ENCODE peak calls at places on chromosomes 6 and 20, in four cellular contexts. G, Y, I and P are unnamed samples.

GRCh38 chr20:19012671-19013070 is 199.1 kb downstream of the SCP2D1 start:
- DNase-seq in G (no peak), I (no peak), Y (no peak), P (no peak)

GRCh38 chr6:114055319-114055718 is 84.4 kb upstream of the HDAC2 start:
- DNase-seq in G (no peak), I (no peak), Y (no peak), P (no peak)

GRCh38 chr6:143136647-143137046 is 76.0 kb downstream of the AIG1 start:
- DNase-seq in G (no peak), Y (no peak), I (no peak), P (no peak)

GRCh38 chr20:36310215-36310981 is 4.3 kb downstream of the DLGAP4 start:
- DNase-seq in I (no peak), G (no peak), Y (peak; percentile 25), P (peak; percentile 31)

GRCh38 chr6:24630861-24631505 is 15.0 kb downstream of the KIAA0319 start:
- DNase-seq in G (no peak), Y (no peak), I (no peak), P (no peak)

GRCh38 chr20:14360386-14360785 is 23.0 kb upstream of the FLRT3 start:
- DNase-seq in I (no peak), Y (no peak), G (peak; percentile 20), P (no peak)

GRCh38 chr20:7609250-7609649 is 331.0 kb downstream of the HAO1 start:
- DNase-seq in I (no peak), G (no peak), Y (no peak), P (no peak)

GRCh38 chr20:539848-540247 is 3.7 kb downstream of the CSNK2A1 start:
- DNase-seq in Y (no peak), I (peak; percentile 15), G (peak; percentile 49), P (no peak)

GRCh38 chr6:10521104-10521808 is at the start of gene GCNT2:
- DNase-seq in I (no peak), Y (no peak), G (peak; percentile 23), P (no peak)

GRCh38 chr6:118899948-118900347 is 6.0 kb downstream of the ASF1A start:
- DNase-seq in I (no peak), Y (no peak), G (no peak), P (no peak)

GRCh38 chr20:5863040-5863811 is 87.1 kb downstream of the TRMT6 start:
- DNase-seq in G (peak; percentile 72), I (peak; percentile 65), Y (no peak), P (no peak)

GRCh38 chr20:55935448-55936221 is 69.7 kb downstream of the CBLN4 start:
- DNase-seq in G (no peak), I (no peak), Y (no peak), P (no peak)

GRCh38 chr6:169162968-169163903 is 90.4 kb downstream of the THBS2 start:
- DNase-seq in G (peak; percentile 99), I (no peak), Y (peak; percentile 74), P (no peak)

DNA sequence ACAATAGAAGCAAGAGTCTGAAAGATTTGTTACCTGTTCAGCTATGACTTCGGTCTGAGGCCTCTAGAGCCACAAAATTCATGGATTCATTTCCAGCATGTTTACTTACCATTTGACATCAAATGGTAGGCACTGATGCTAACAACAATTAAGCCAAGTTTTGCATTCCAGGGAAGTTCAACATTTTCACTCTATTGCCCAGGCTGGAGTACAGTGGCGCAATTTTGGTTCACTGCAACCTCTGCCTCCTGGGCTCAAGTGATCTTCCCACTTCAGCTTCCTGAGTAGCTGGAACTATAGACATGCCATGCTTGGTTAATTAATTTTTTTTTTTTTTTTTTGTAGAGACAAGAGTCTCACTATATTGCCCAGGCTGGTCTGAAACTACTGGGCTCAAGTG is 114.1 kb upstream of the SGK1 start:
- DNase-seq in G (no peak), Y (no peak), I (no peak), P (no peak)
- H3K4me1 ChIP-seq in G (peaks cover 5% of the 10 kb centered on the region), Y (no peaks in the 10 kb centered on the region), I (no peaks in the 10 kb centered on the region), P (peaks cover 2% of the 10 kb centered on the region)

GRCh38 chr6:366972-367794 is 24.4 kb upstream of the IRF4 start:
- DNase-seq in Y (no peak), I (no peak), G (no peak), P (no peak)
- H3K27me3 ChIP-seq in Y (peaks cover 7% of the 10 kb centered on the region), I (no peaks in the 10 kb centered on the region), G (peaks cover 15% of the 10 kb centered on the region), P (peaks cover 30% of the 10 kb centered on the region)

GRCh38 chr6:32952817-32953739 is at the start of gene HLA-DMA:
- DNase-seq in Y (peak; percentile 93), I (peak; percentile 91), G (peak; percentile 96), P (peak; percentile 91)
- H3K4me1 ChIP-seq in Y (peaks cover 6% of the 10 kb centered on the region), I (no peaks in the 10 kb centered on the region), G (peaks cover 3% of the 10 kb centered on the region), P (peaks cover 8% of the 10 kb centered on the region)

DNA sequence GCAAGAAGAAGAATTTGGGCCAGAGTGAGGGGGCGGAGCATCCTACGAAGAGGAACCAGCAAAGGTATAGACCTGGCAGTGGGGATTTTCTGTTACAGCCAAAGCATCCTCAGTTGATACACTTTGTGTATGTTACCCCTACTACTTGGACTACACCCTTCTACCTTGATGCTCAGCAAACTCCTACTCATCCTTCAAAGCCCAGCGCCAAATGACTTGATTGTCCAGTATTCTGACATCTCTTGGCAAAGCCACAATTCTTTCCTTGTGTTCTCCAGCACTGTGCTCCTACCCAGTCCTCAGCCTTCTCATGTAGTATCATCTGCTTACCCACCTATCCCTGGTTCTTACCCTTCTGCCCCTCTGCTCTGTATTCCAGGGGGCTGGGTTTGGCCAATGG is 21.7 kb upstream of the CTNNBL1 start:
- DNase-seq in I (no peak), G (no peak), Y (no peak), P (no peak)
- H3K27me3 ChIP-seq in I (no peaks in the 10 kb centered on the region), G (peaks cover 57% of the 10 kb centered on the region), Y (no peaks in the 10 kb centered on the region), P (no peaks in the 10 kb centered on the region)

DNA sequence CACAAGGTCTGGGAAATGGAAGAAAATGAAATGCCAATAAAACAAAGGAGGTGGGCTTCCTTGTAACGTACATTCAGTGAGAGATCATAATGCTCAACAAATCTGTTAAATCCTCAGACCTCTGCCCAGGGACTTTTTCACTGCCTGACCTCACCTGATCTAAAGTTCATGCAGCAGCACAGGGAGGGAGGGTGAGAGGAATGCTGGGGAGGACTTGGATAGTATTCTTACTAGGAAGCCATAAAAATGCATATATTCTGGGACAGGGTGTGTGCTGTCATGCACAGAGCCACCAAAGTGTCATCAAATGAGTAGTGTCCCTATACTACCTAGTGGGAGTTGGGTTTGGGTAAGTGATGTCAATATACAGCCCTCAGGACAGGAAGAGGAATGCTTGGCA is 32.6 kb downstream of the CLIC5 start:
- DNase-seq in Y (no peak), G (no peak), I (no peak), P (no peak)
- H3K4me1 ChIP-seq in Y (no peaks in the 10 kb centered on the region), G (no peaks in the 10 kb centered on the region), I (no peaks in the 10 kb centered on the region), P (no peaks in the 10 kb centered on the region)

GRCh38 chr6:13914346-13914745 is 10.4 kb upstream of the RNF182 start:
- DNase-seq in Y (no peak), G (peak; percentile 8), I (no peak), P (no peak)
- H3K27me3 ChIP-seq in Y (no peaks in the 10 kb centered on the region), G (peaks cover 2% of the 10 kb centered on the region), I (no peaks in the 10 kb centered on the region), P (no peaks in the 10 kb centered on the region)

GRCh38 chr6:111770263-111771083 is 102.8 kb downstream of the FYN start:
- DNase-seq in Y (no peak), I (no peak), G (no peak), P (no peak)

GRCh38 chr6:111767752-111768430 is 105.4 kb downstream of the FYN start:
- DNase-seq in G (no peak), I (no peak), Y (no peak), P (no peak)

GRCh38 chr6:111771084-111771411 is 102.2 kb downstream of the FYN start:
- DNase-seq in G (no peak), I (no peak), Y (no peak), P (no peak)

GRCh38 chr6:111768431-111768770 is 104.9 kb downstream of the FYN start:
- DNase-seq in G (no peak), I (no peak), Y (no peak), P (no peak)

GRCh38 chr6:111769365-111770127 is 103.7 kb downstream of the FYN start:
- DNase-seq in G (no peak), Y (no peak), I (no peak), P (no peak)
- H3K4me1 ChIP-seq in G (peaks cover 8% of the 10 kb centered on the region), Y (no peaks in the 10 kb centered on the region), I (no peaks in the 10 kb centered on the region), P (no peaks in the 10 kb centered on the region)

GRCh38 chr6:137040393-137040792 is 4.4 kb downstream of the IL20RA start:
- DNase-seq in Y (no peak), I (no peak), G (no peak), P (no peak)

GRCh38 chr6:137043710-137044365 is 927 bp downstream of the IL20RA start:
- DNase-seq in G (peak; percentile 28), Y (no peak), I (no peak), P (no peak)

GRCh38 chr6:137036566-137037300 is 8.0 kb downstream of the IL20RA start:
- DNase-seq in I (no peak), Y (no peak), G (no peak), P (no peak)

GRCh38 chr6:137033828-137034227 is 10.9 kb downstream of the IL20RA start:
- DNase-seq in Y (no peak), G (no peak), I (no peak), P (no peak)

GRCh38 chr6:137039010-137039409 is 5.8 kb downstream of the IL20RA start:
- DNase-seq in G (no peak), I (no peak), Y (no peak), P (no peak)
- H3K27me3 ChIP-seq in G (peaks cover 21% of the 10 kb centered on the region), I (no peaks in the 10 kb centered on the region), Y (no peaks in the 10 kb centered on the region), P (peaks cover 13% of the 10 kb centered on the region)

DNA sequence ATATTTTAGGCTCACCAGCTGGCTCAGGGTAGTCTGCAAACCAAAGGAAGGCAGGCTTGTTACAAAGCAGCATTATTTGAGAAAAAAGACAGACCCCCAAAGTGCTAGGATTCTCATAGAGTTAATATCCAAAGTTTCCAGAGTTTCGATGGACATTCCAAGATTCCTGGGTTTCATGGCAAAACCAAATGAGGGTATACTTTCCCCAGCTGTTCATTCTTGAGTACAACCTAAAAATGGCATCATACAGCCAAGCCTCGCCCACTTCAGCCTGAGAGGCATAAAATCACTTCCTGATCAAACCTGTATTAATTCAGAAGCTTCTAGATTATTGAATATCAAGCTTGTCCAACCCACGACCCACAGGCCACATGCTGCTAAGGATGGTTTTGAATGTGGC is 23.8 kb upstream of the MYLIP start:
- DNase-seq in Y (no peak), I (no peak), G (no peak), P (no peak)
- H3K4me1 ChIP-seq in Y (peaks cover 13% of the 10 kb centered on the region), I (no peaks in the 10 kb centered on the region), G (no peaks in the 10 kb centered on the region), P (peaks cover 14% of the 10 kb centered on the region)

DNA sequence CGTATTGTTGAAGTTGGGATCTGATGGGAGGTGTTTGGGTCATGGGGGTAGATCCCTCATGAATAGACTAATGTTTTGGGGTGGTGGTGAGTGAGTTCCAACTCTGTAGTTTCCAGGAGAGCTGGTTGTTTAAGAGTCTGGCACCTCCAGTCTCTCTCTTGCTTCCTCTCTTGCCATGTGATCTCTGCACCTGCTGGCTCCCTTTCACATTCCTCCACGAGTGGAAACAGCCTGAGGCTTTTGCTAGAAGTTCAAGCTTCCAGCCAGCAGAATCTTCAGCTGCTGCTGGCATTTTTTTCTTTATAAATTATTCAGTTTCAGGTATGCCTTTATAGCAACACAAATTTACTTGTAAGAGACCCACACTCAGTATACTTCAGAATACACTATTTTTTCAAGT is 1021.6 kb downstream of the EYS start:
- DNase-seq in I (no peak), G (no peak), Y (no peak), P (no peak)
- H3K27me3 ChIP-seq in I (no peaks in the 10 kb centered on the region), G (no peaks in the 10 kb centered on the region), Y (no peaks in the 10 kb centered on the region), P (no peaks in the 10 kb centered on the region)